ENCODE peak calls at places on chromosome 5, in five cellular contexts. I is aorta; O is HCT116; R is CD4-positive, CD25-positive, alpha-beta regulatory T cell; H is MM.1S. N is an unnamed sample.

GRCh38 chr5:133032852-133033742 is 6.7 kb upstream of the ZCCHC10 start:
- DNase-seq in I (no peak), O (no peak), R (no peak), H (no peak), N (no peak)

GRCh38 chr5:89396262-89396975 is 513.4 kb upstream of the MEF2C start:
- DNase-seq in I (no peak), O (no peak), R (no peak), H (peak), N (no peak)

GRCh38 chr5:178398856-178399722 is 166.5 kb upstream of the PHYKPL start:
- DNase-seq in I (peak), O (no peak), R (no peak), H (no peak), N (no peak)

GRCh38 chr5:164860896-164861295 is 1355.5 kb downstream of the MAT2B start:
- DNase-seq in I (no peak), O (no peak), R (no peak), H (no peak), N (no peak)

GRCh38 chr5:55345327-55345726 is 37.5 kb downstream of the MTREX start:
- DNase-seq in I (no peak), O (no peak), R (no peak), H (no peak), N (no peak)

GRCh38 chr5:179912951-179913350 is 5.3 kb upstream of the TBC1D9B start:
- DNase-seq in I (no peak), O (no peak), R (no peak), H (no peak), N (peak)

GRCh38 chr5:120538644-120539043 is 74.5 kb downstream of the PRR16 start:
- DNase-seq in I (no peak), O (no peak), R (no peak), H (no peak), N (no peak)

GRCh38 chr5:121762416-121762815 is 89.3 kb upstream of the FTMT start:
- DNase-seq in I (no peak), O (no peak), R (no peak), H (no peak), N (no peak)

GRCh38 chr5:132053483-132053882 is 7.0 kb upstream of the IL3 start:
- DNase-seq in I (no peak), O (no peak), R (no peak), H (no peak), N (no peak)

GRCh38 chr5:1551913-1552312 is 28.2 kb upstream of the LPCAT1 start:
- DNase-seq in I (peak), O (no peak), R (no peak), H (no peak), N (no peak)

GRCh38 chr5:167582263-167582662 is 709.2 kb upstream of the WWC1 start:
- DNase-seq in I (no peak), O (no peak), R (no peak), H (no peak), N (no peak)

GRCh38 chr5:142800776-142801494 is 30.8 kb downstream of the ARHGAP26 start:
- DNase-seq in I (no peak), O (no peak), R (no peak), H (peak), N (no peak)

GRCh38 chr5:176547811-176548210 is 1.3 kb upstream of the CDHR2 start:
- DNase-seq in I (no peak), O (no peak), R (no peak), H (no peak), N (no peak)

GRCh38 chr5:53418844-53419243 is 61.6 kb upstream of the FST start:
- DNase-seq in I (no peak), O (no peak), R (no peak), H (no peak), N (no peak)

GRCh38 chr5:167912944-167913343 is 378.5 kb upstream of the WWC1 start:
- DNase-seq in I (no peak), O (no peak), R (no peak), H (no peak), N (no peak)

GRCh38 chr5:1208743-1209551 is 7.6 kb downstream of the SLC6A19 start:
- DNase-seq in I (no peak), O (no peak), R (no peak), H (no peak), N (peak)

GRCh38 chr5:93078082-93079038 is 502.7 kb downstream of the NR2F1-AS1 start:
- DNase-seq in I (no peak), O (peak), R (no peak), H (peak), N (peak)

GRCh38 chr5:56172225-56172624 is 60.9 kb downstream of the ANKRD55 start:
- DNase-seq in I (no peak), O (no peak), R (no peak), H (no peak), N (no peak)

GRCh38 chr5:155872801-155873200 is 454.2 kb upstream of the SGCD start:
- DNase-seq in I (no peak), O (no peak), R (no peak), H (no peak), N (no peak)

GRCh38 chr5:167352801-167353200 is 938.6 kb upstream of the WWC1 start:
- DNase-seq in I (no peak), O (no peak), R (no peak), H (no peak), N (no peak)

GRCh38 chr5:102975457-102976182 is 144.3 kb downstream of the GIN1 start:
- DNase-seq in I (no peak), O (no peak), R (no peak), H (no peak), N (no peak)

GRCh38 chr5:175378444-175379028 is 65.4 kb downstream of the DRD1 start:
- DNase-seq in I (no peak), O (peak), R (no peak), H (no peak), N (no peak)

GRCh38 chr5:124634820-124635323 is 111.6 kb downstream of the ZNF608 start:
- DNase-seq in I (no peak), O (no peak), R (no peak), H (no peak), N (no peak)

GRCh38 chr5:16128944-16129343 is 50.6 kb downstream of the MARCHF11 start:
- DNase-seq in I (no peak), O (no peak), R (no peak), H (no peak), N (no peak)

GRCh38 chr5:9555961-9556360 is 10.1 kb upstream of the SEMA5A start:
- DNase-seq in I (no peak), O (no peak), R (no peak), H (no peak), N (no peak)

GRCh38 chr5:40551706-40552557 is 127.8 kb upstream of the PTGER4 start:
- DNase-seq in I (no peak), O (no peak), R (no peak), H (no peak), N (no peak)

GRCh38 chr5:136424835-136425694 is 59.7 kb upstream of the TRPC7 start:
- DNase-seq in I (peak), O (peak), R (no peak), H (peak), N (peak)

GRCh38 chr5:102666164-102666951 is 88.7 kb upstream of the PAM start:
- DNase-seq in I (no peak), O (no peak), R (no peak), H (no peak), N (no peak)

GRCh38 chr5:62376064-62376463 is 27.6 kb downstream of the DIMT1 start:
- DNase-seq in I (no peak), O (peak), R (no peak), H (no peak), N (no peak)

GRCh38 chr5:76737846-76738245 is 21.9 kb downstream of the F2R start:
- DNase-seq in I (no peak), O (no peak), R (no peak), H (no peak), N (no peak)

GRCh38 chr5:173243808-173244305 is 8.9 kb upstream of the NKX2-5 start:
- DNase-seq in I (no peak), O (no peak), R (no peak), H (no peak), N (no peak)

GRCh38 chr5:74641778-74642542 is 1.4 kb upstream of the ENC1 start:
- DNase-seq in I (no peak), O (peak), R (no peak), H (peak), N (peak)

GRCh38 chr5:79181419-79182022 is 54.4 kb upstream of the JMY start:
- DNase-seq in I (no peak), O (no peak), R (no peak), H (no peak), N (no peak)

GRCh38 chr5:79186021-79186420 is 49.9 kb upstream of the JMY start:
- DNase-seq in I (no peak), O (no peak), R (no peak), H (no peak), N (no peak)

GRCh38 chr5:79183011-79183410 is 52.9 kb upstream of the JMY start:
- DNase-seq in I (no peak), O (no peak), R (no peak), H (no peak), N (no peak)

GRCh38 chr5:79183617-79184016 is 52.3 kb upstream of the JMY start:
- DNase-seq in I (no peak), O (no peak), R (no peak), H (no peak), N (no peak)

DNA sequence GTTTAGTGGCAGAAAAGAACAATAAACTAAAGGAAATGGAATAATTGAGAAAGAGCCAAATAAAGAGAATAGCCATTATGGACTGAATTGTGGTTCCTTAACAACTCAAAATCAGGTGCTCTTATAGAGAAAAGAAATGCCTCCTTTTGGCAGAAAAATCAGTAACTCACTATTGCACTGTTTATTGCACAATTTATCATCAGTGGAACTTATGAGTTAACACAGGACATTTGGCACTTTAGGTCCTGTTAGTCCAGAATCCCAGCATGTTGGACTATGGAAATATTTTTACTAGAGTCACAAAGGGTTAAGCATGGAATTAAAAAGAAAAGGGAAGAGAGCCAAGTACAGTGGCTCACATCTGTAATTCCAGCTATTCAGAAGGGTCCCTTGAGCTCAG is 53.8 kb upstream of the JMY start:
- DNase-seq in I (no peak), O (no peak), R (no peak), H (no peak), N (no peak)
- H3K27ac ChIP-seq in I (no peak), O (no peak), R (no peak), H (no peak), N (no peak)

DNA sequence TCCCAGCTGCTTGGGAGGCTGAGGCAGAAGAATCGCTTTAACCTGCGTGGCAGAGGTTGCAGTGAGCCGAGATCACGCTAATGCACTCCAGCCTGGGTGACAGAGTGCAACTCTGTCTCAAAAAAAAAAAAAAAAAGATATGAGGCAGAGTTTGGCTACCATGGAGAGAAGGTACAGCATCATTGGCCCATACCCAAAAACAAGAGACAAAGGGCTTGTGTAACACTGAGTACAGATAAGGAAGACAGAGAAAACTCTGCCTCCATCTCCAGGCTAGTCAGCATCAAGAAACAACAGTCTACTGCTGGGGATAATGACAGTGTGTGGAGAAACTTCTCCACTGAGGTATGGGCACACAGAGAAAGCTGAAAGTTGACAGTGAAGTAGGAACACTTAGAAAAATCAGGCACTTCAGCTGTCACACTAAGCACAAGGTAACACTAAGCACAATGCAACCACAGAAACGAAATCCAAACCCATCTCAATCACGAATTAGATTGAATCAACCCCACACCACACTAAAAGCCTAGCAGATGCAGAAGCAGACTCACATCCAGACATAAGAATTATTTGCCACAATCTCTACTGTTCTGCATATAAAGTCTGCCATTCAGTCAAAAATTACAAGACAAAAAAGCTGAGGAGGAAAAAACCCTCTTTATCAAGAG is 10.5 kb downstream of the PJA2 start:
- DNase-seq in I (no peak), O (no peak), R (no peak), H (no peak), N (no peak)
- H3K27ac ChIP-seq in I (no peak), O (no peak), R (no peak), H (no peak), N (no peak)

DNA sequence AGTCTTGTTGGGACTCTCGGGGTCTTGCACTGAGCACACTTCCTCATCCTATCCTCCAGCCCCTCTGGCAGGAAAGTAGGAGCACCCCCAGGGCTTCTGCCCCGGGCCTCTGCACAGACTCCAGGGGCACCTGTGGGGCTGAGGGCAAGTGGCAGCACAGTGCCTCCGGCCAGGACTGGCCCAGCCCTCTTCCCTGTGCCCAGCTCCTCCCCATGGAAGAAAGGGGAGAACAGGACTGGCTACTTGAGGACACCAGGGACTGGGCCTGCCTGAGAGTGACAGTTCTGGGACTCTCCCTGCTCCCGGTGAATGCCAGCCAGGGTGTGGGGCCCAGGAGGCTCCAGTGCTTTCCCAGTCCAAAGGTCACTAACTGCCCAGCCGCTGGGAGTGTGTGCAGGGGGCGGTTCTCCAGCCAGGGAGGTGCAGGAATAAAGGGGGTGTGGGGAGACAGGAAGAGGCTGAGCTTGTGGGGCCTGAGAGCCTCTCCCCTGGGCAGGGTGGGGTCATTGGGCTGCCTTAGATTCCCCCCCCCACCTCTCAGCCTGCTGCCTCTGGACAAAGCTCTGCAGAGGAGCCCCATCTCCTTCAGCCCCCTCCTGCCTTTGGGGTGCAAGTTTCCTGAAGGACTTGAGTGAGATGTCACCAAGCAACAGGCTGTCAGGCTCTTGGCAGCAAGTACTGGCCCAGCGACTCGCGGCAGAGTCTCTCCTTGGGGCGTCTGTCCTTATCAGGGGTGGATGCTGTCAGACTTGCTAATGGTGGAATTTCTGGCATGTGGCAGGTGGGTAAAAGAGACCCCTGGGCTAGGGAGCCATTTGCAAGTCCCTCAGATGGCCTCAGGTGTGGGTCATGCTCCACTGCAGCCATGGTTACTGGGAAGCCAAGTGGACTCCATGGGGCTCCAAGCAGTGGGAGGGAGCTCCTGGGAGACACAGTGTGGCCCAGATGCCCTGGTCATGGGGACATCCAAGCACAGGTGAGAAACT is 19.1 kb upstream of the JADE2 start:
- DNase-seq in I (peak), O (peak), R (no peak), H (no peak), N (peak)
- H3K27ac ChIP-seq in I (no peak), O (peak), R (no peak), H (no peak), N (peak)

GRCh38 chr5:126718246-126718868 is 58.6 kb upstream of the LMNB1 start:
- DNase-seq in I (no peak), O (no peak), R (no peak), H (no peak), N (no peak)
- H3K27ac ChIP-seq in I (no peak), O (no peak), R (no peak), H (no peak), N (no peak)

N was measured in left lung.